ENCODE peak calls at places on chromosomes 13 and 19, in six cellular contexts. V is midbrain; Y is GM03348; A is T-helper 9 cell; H is stimulated activated naive CD8-positive, alpha-beta T cell treated with anti-CD3 and anti-CD28 coated beads, Interleukin-15, Interleukin-2, amounts not matched to agents 100 U/mL and 50 U/mL, for 24 hours; R is EH. N is an unnamed sample.

GRCh38 chr13:53405616-53406015 is 377.0 kb downstream of the OLFM4 start:
- DNase-seq in R (no peak), H (no peak), Y (no peak), A (no peak), V (no peak), N (no peak)

GRCh38 chr19:43582495-43582894 is 6.9 kb downstream of the PINLYP start:
- DNase-seq in Y (no peak), R (no peak), H (no peak), A (no peak), V (no peak), N (no peak)

GRCh38 chr13:85590231-85590931 is 208.8 kb downstream of the SLITRK6 start:
- DNase-seq in Y (no peak), V (no peak), A (no peak), R (peak; percentile 50), H (no peak), N (no peak)

GRCh38 chr13:93847162-93847561 is 620.6 kb downstream of the GPC6 start:
- DNase-seq in A (no peak), R (peak; percentile 42), Y (peak; percentile 29), V (no peak), H (no peak), N (no peak)

GRCh38 chr19:46351241-46352041 is 4.6 kb downstream of the PPP5C start:
- DNase-seq in H (peak; percentile 20), R (peak; percentile 82), V (no peak), Y (peak; percentile 62), A (no peak), N (peak; percentile 80)

GRCh38 chr13:108561152-108561551 is 68.3 kb upstream of the MYO16 start:
- DNase-seq in H (no peak), Y (no peak), A (no peak), R (no peak), V (peak; percentile 14), N (no peak)

GRCh38 chr19:38816131-38816750 is 3.5 kb upstream of the LGALS4 start:
- DNase-seq in V (no peak), R (no peak), Y (no peak), H (no peak), A (no peak), N (no peak)

GRCh38 chr19:3061214-3062161 is 807 bp downstream of the TLE5 start:
- DNase-seq in H (peak; percentile 65), V (peak; percentile 67), R (peak; percentile 57), A (peak; percentile 50), Y (peak; percentile 85), N (peak; percentile 84)

GRCh38 chr13:111338841-111339240 is 18.4 kb downstream of the TEX29 start:
- DNase-seq in A (no peak), R (no peak), H (no peak), Y (no peak), V (no peak), N (no peak)

GRCh38 chr19:43634516-43634876 is 5.2 kb downstream of the CADM4 start:
- DNase-seq in R (no peak), H (no peak), V (peak; percentile 66), A (no peak), Y (no peak), N (no peak)

GRCh38 chr19:29851769-29852521 is 40.2 kb downstream of the CCNE1 start:
- DNase-seq in A (no peak), V (no peak), H (peak; percentile 44), Y (no peak), R (no peak), N (peak; percentile 3)

GRCh38 chr19:14097532-14098151 is 7.1 kb upstream of the SAMD1 start:
- DNase-seq in R (no peak), A (no peak), V (no peak), Y (no peak), H (no peak), N (no peak)

GRCh38 chr13:82847595-82847994 is 1034.7 kb downstream of the SLITRK1 start:
- DNase-seq in H (no peak), V (no peak), A (no peak), Y (no peak), R (no peak), N (no peak)

GRCh38 chr19:1247747-1248453 is 483 bp upstream of the MIDN start:
- DNase-seq in Y (no peak), V (no peak), R (peak; percentile 71), H (peak; percentile 81), A (peak; percentile 76), N (peak; percentile 96)

GRCh38 chr13:26062853-26063444 is 11.1 kb upstream of the SHISA2 start:
- DNase-seq in R (peak; percentile 50), Y (peak; percentile 52), A (no peak), H (no peak), V (peak; percentile 86), N (no peak)

GRCh38 chr13:52141299-52141698 is 12.4 kb upstream of the NEK5 start:
- DNase-seq in H (no peak), A (no peak), Y (no peak), V (no peak), R (no peak), N (no peak)

GRCh38 chr13:41411536-41411935 is 45.8 kb upstream of the RGCC start:
- DNase-seq in H (peak; percentile 12), A (no peak), V (peak; percentile 34), R (peak; percentile 67), Y (peak; percentile 63), N (no peak)

GRCh38 chr19:21566073-21566472 is 60.7 kb downstream of the ZNF429 start:
- DNase-seq in A (no peak), H (no peak), R (no peak), Y (no peak), V (no peak), N (no peak)

GRCh38 chr19:55672418-55672817 is 2.6 kb upstream of the EPN1 start:
- DNase-seq in V (no peak), H (no peak), A (no peak), R (peak; percentile 66), Y (no peak), N (no peak)

GRCh38 chr19:56476671-56477428 is at the start of gene ZNF667:
- DNase-seq in R (peak; percentile 47), V (peak; percentile 42), H (peak; percentile 20), Y (peak; percentile 25), A (no peak), N (no peak)

GRCh38 chr19:35587326-35587725 is 1.4 kb downstream of the PMIS2 start:
- DNase-seq in V (no peak), H (no peak), R (no peak), Y (peak; percentile 15), A (no peak), N (no peak)

GRCh38 chr19:48390188-48391099 is 907 bp downstream of the KDELR1 start:
- DNase-seq in R (peak; percentile 70), V (peak; percentile 25), Y (peak; percentile 82), H (peak; percentile 74), A (peak; percentile 44), N (peak; percentile 81)

GRCh38 chr13:41505209-41505835 is 48.0 kb downstream of the RGCC start:
- DNase-seq in V (no peak), A (no peak), H (no peak), Y (peak; percentile 83), R (peak; percentile 94), N (no peak)

GRCh38 chr13:38657191-38657590 is 29.7 kb upstream of the FREM2 start:
- DNase-seq in V (no peak), A (no peak), R (peak; percentile 1), H (no peak), Y (peak; percentile 36), N (no peak)

GRCh38 chr19:801030-801860 is 4.0 kb downstream of the PTBP1 start:
- DNase-seq in H (no peak), V (no peak), Y (peak; percentile 71), R (peak; percentile 54), A (no peak), N (peak; percentile 77)

GRCh38 chr19:30070970-30071632 is 129.1 kb downstream of the URI1 start:
- DNase-seq in Y (no peak), H (no peak), V (no peak), A (no peak), R (no peak), N (peak; percentile 28)

GRCh38 chr19:4455742-4456565 is 1.6 kb downstream of the UBXN6 start:
- DNase-seq in R (peak; percentile 76), V (peak; percentile 41), H (no peak), A (no peak), Y (peak; percentile 65), N (peak; percentile 74)

GRCh38 chr13:108662528-108662927 is 33.1 kb downstream of the MYO16 start:
- DNase-seq in H (no peak), V (no peak), Y (no peak), A (no peak), R (no peak), N (no peak)

GRCh38 chr19:40717880-40718773 is 1.2 kb downstream of the ITPKC start:
- DNase-seq in V (no peak), H (peak; percentile 17), A (no peak), Y (peak; percentile 35), R (peak; percentile 27), N (peak; percentile 58)

GRCh38 chr19:3471954-3472655 is 8.2 kb downstream of the SMIM24 start:
- DNase-seq in V (peak; percentile 20), Y (peak; percentile 83), H (peak; percentile 64), R (peak; percentile 34), A (peak; percentile 43), N (peak; percentile 76)